ENCODE peak calls at places on chromosomes 1 and 21, in ten cellular contexts. U, L, J, Z, E, C, D, B, I and Y are unnamed samples.

GRCh38 chr1:42825058-42825851 is 8.1 kb upstream of the SVBP start:
- DNase-seq in U (no peak), L (no peak), J (no peak), Z (no peak), E (no peak), C (peak; percentile 41), D (peak; percentile 84), B (no peak), I (no peak), Y (no peak)

GRCh38 chr1:12547586-12548225 is 70.3 kb downstream of the DHRS3 start:
- DNase-seq in U (no peak), L (no peak), J (no peak), Z (no peak), E (no peak), C (peak; percentile 42), D (no peak), B (no peak), I (no peak), Y (no peak)

GRCh38 chr21:44550807-44551206 is 498 bp downstream of the KRTAP10-2 start:
- DNase-seq in U (no peak), L (no peak), J (no peak), Z (no peak), E (no peak), C (no peak), D (no peak), B (no peak), I (no peak), Y (no peak)

GRCh38 chr1:67144696-67145095 is 9.9 kb upstream of the C1orf141 start:
- DNase-seq in U (peak; percentile 42), L (no peak), J (no peak), Z (peak; percentile 37), E (no peak), C (no peak), D (peak; percentile 17), B (no peak), I (no peak), Y (no peak)

GRCh38 chr1:172451002-172451443 is 7.2 kb upstream of the PIGC start:
- DNase-seq in U (peak; percentile 22), L (no peak), J (peak; percentile 68), Z (no peak), E (no peak), C (no peak), D (no peak), B (no peak), I (no peak), Y (peak; percentile 65)

GRCh38 chr21:17542371-17542992 is 29.6 kb downstream of the CXADR start:
- DNase-seq in U (no peak), L (no peak), J (peak; percentile 3), Z (no peak), E (no peak), C (no peak), D (no peak), B (no peak), I (no peak), Y (peak; percentile 46)

GRCh38 chr1:8989061-8989460 is 37.2 kb downstream of the SLC2A7 start:
- DNase-seq in U (no peak), L (no peak), J (no peak), Z (no peak), E (no peak), C (no peak), D (no peak), B (no peak), I (no peak), Y (no peak)

GRCh38 chr21:45572783-45573451 is 30.7 kb upstream of the SLC19A1 start:
- DNase-seq in U (no peak), L (no peak), J (no peak), Z (no peak), E (no peak), C (no peak), D (no peak), B (no peak), I (no peak), Y (no peak)

GRCh38 chr21:20083925-20084324 is 914.3 kb upstream of the NCAM2 start:
- DNase-seq in U (no peak), L (no peak), J (no peak), Z (no peak), E (no peak), C (no peak), D (no peak), B (no peak), I (no peak), Y (no peak)